ENCODE peak calls at places on chromosomes 16 and 17, in eight cellular contexts. One of them, this sample, is unnamed.

GRCh38 chr16:68275611-68276191 is 11.4 kb downstream of the SLC7A6 start:
- DNase-seq in NCI-H774: no peak
- DNase-seq in stimulated activated effector memory CD8-positive, alpha-beta T cell treated with anti-CD3 and anti-CD28 coated beads, Interleukin-12 subunit alpha, Interleukin-12 subunit beta, amount 100 ng/mL, for 72 hours: no peak
- DNase-seq in HuH-7: no peak
- DNase-seq in NCI-H2081: no peak
- DNase-seq in HT1080: no peak
- DNase-seq in activated naive CD4-positive, alpha-beta T cell: no peak
- DNase-seq in H4: no peak
- DNase-seq in this sample: peak

GRCh38 chr16:22402191-22402590 is 27.8 kb upstream of the CDR2 start:
- DNase-seq in NCI-H774: no peak
- DNase-seq in NCI-H2081: no peak
- DNase-seq in stimulated activated effector memory CD8-positive, alpha-beta T cell treated with anti-CD3 and anti-CD28 coated beads, Interleukin-12 subunit alpha, Interleukin-12 subunit beta, amount 100 ng/mL, for 72 hours: no peak
- DNase-seq in HuH-7: no peak
- DNase-seq in H4: no peak
- DNase-seq in activated naive CD4-positive, alpha-beta T cell: no peak
- DNase-seq in HT1080: peak
- DNase-seq in this sample: no peak

GRCh38 chr16:10744370-10745030 is 858 bp downstream of the NUBP1 start:
- DNase-seq in H4: peak
- DNase-seq in NCI-H774: peak
- DNase-seq in activated naive CD4-positive, alpha-beta T cell: no peak
- DNase-seq in HT1080: no peak
- DNase-seq in HuH-7: no peak
- DNase-seq in stimulated activated effector memory CD8-positive, alpha-beta T cell treated with anti-CD3 and anti-CD28 coated beads, Interleukin-12 subunit alpha, Interleukin-12 subunit beta, amount 100 ng/mL, for 72 hours: no peak
- DNase-seq in NCI-H2081: peak
- DNase-seq in this sample: no peak

GRCh38 chr16:67526149-67526732 is 2.4 kb upstream of the RIPOR1 start:
- DNase-seq in H4: no peak
- DNase-seq in stimulated activated effector memory CD8-positive, alpha-beta T cell treated with anti-CD3 and anti-CD28 coated beads, Interleukin-12 subunit alpha, Interleukin-12 subunit beta, amount 100 ng/mL, for 72 hours: no peak
- DNase-seq in NCI-H2081: no peak
- DNase-seq in HT1080: peak
- DNase-seq in HuH-7: no peak
- DNase-seq in activated naive CD4-positive, alpha-beta T cell: no peak
- DNase-seq in NCI-H774: no peak
- DNase-seq in this sample: no peak

GRCh38 chr17:7590743-7591142 is 849 bp upstream of the SOX15 start:
- DNase-seq in stimulated activated effector memory CD8-positive, alpha-beta T cell treated with anti-CD3 and anti-CD28 coated beads, Interleukin-12 subunit alpha, Interleukin-12 subunit beta, amount 100 ng/mL, for 72 hours: no peak
- DNase-seq in HuH-7: no peak
- DNase-seq in HT1080: peak
- DNase-seq in NCI-H774: no peak
- DNase-seq in NCI-H2081: no peak
- DNase-seq in H4: no peak
- DNase-seq in activated naive CD4-positive, alpha-beta T cell: no peak
- DNase-seq in this sample: no peak

GRCh38 chr16:55543470-55543869 is 23.0 kb upstream of the CAPNS2 start:
- DNase-seq in HuH-7: no peak
- DNase-seq in NCI-H774: no peak
- DNase-seq in activated naive CD4-positive, alpha-beta T cell: no peak
- DNase-seq in NCI-H2081: no peak
- DNase-seq in H4: peak
- DNase-seq in stimulated activated effector memory CD8-positive, alpha-beta T cell treated with anti-CD3 and anti-CD28 coated beads, Interleukin-12 subunit alpha, Interleukin-12 subunit beta, amount 100 ng/mL, for 72 hours: no peak
- DNase-seq in HT1080: peak
- DNase-seq in this sample: no peak

GRCh38 chr16:24580665-24581064 is 41.3 kb downstream of the RBBP6 start:
- DNase-seq in H4: peak
- DNase-seq in HuH-7: no peak
- DNase-seq in activated naive CD4-positive, alpha-beta T cell: no peak
- DNase-seq in NCI-H774: no peak
- DNase-seq in HT1080: peak
- DNase-seq in stimulated activated effector memory CD8-positive, alpha-beta T cell treated with anti-CD3 and anti-CD28 coated beads, Interleukin-12 subunit alpha, Interleukin-12 subunit beta, amount 100 ng/mL, for 72 hours: no peak
- DNase-seq in NCI-H2081: no peak
- DNase-seq in this sample: no peak

GRCh38 chr16:14502932-14503741 is 126.9 kb downstream of the PARN start:
- DNase-seq in HT1080: peak
- DNase-seq in H4: peak
- DNase-seq in stimulated activated effector memory CD8-positive, alpha-beta T cell treated with anti-CD3 and anti-CD28 coated beads, Interleukin-12 subunit alpha, Interleukin-12 subunit beta, amount 100 ng/mL, for 72 hours: no peak
- DNase-seq in NCI-H2081: no peak
- DNase-seq in HuH-7: no peak
- DNase-seq in NCI-H774: no peak
- DNase-seq in activated naive CD4-positive, alpha-beta T cell: no peak
- DNase-seq in this sample: no peak

GRCh38 chr17:36468903-36469635 is 17.4 kb upstream of the ZNHIT3 start:
- DNase-seq in HuH-7: no peak
- DNase-seq in H4: peak
- DNase-seq in stimulated activated effector memory CD8-positive, alpha-beta T cell treated with anti-CD3 and anti-CD28 coated beads, Interleukin-12 subunit alpha, Interleukin-12 subunit beta, amount 100 ng/mL, for 72 hours: no peak
- DNase-seq in NCI-H774: no peak
- DNase-seq in NCI-H2081: no peak
- DNase-seq in activated naive CD4-positive, alpha-beta T cell: no peak
- DNase-seq in HT1080: no peak
- DNase-seq in this sample: no peak

GRCh38 chr17:72555052-72555451 is 434.2 kb downstream of the SOX9 start:
- DNase-seq in H4: no peak
- DNase-seq in NCI-H2081: no peak
- DNase-seq in stimulated activated effector memory CD8-positive, alpha-beta T cell treated with anti-CD3 and anti-CD28 coated beads, Interleukin-12 subunit alpha, Interleukin-12 subunit beta, amount 100 ng/mL, for 72 hours: no peak
- DNase-seq in activated naive CD4-positive, alpha-beta T cell: no peak
- DNase-seq in HT1080: no peak
- DNase-seq in HuH-7: no peak
- DNase-seq in NCI-H774: no peak
- DNase-seq in this sample: no peak

GRCh38 chr16:252366-253337 is 18.0 kb downstream of the FAM234A start:
- DNase-seq in NCI-H774: no peak
- DNase-seq in NCI-H2081: no peak
- DNase-seq in HT1080: no peak
- DNase-seq in activated naive CD4-positive, alpha-beta T cell: no peak
- DNase-seq in HuH-7: no peak
- DNase-seq in H4: no peak
- DNase-seq in stimulated activated effector memory CD8-positive, alpha-beta T cell treated with anti-CD3 and anti-CD28 coated beads, Interleukin-12 subunit alpha, Interleukin-12 subunit beta, amount 100 ng/mL, for 72 hours: no peak
- DNase-seq in this sample: no peak

GRCh38 chr16:66927918-66928649 is 2.7 kb upstream of the RRAD start:
- DNase-seq in HuH-7: no peak
- DNase-seq in NCI-H774: no peak
- DNase-seq in H4: no peak
- DNase-seq in NCI-H2081: no peak
- DNase-seq in activated naive CD4-positive, alpha-beta T cell: no peak
- DNase-seq in stimulated activated effector memory CD8-positive, alpha-beta T cell treated with anti-CD3 and anti-CD28 coated beads, Interleukin-12 subunit alpha, Interleukin-12 subunit beta, amount 100 ng/mL, for 72 hours: no peak
- DNase-seq in HT1080: peak
- DNase-seq in this sample: no peak

GRCh38 chr17:49035470-49036269 is 38.5 kb downstream of the IGF2BP1 start:
- DNase-seq in H4: peak
- DNase-seq in stimulated activated effector memory CD8-positive, alpha-beta T cell treated with anti-CD3 and anti-CD28 coated beads, Interleukin-12 subunit alpha, Interleukin-12 subunit beta, amount 100 ng/mL, for 72 hours: no peak
- DNase-seq in NCI-H774: peak
- DNase-seq in HT1080: peak
- DNase-seq in activated naive CD4-positive, alpha-beta T cell: no peak
- DNase-seq in NCI-H2081: peak
- DNase-seq in HuH-7: peak
- DNase-seq in this sample: no peak

GRCh38 chr16:17159616-17160015 is 311.1 kb downstream of the XYLT1 start:
- DNase-seq in stimulated activated effector memory CD8-positive, alpha-beta T cell treated with anti-CD3 and anti-CD28 coated beads, Interleukin-12 subunit alpha, Interleukin-12 subunit beta, amount 100 ng/mL, for 72 hours: no peak
- DNase-seq in NCI-H2081: no peak
- DNase-seq in activated naive CD4-positive, alpha-beta T cell: no peak
- DNase-seq in H4: no peak
- DNase-seq in HT1080: no peak
- DNase-seq in NCI-H774: no peak
- DNase-seq in HuH-7: no peak
- DNase-seq in this sample: no peak

GRCh38 chr16:2775765-2776499 is 1.1 kb downstream of the ELOB start:
- DNase-seq in NCI-H774: no peak
- DNase-seq in H4: no peak
- DNase-seq in HuH-7: no peak
- DNase-seq in NCI-H2081: no peak
- DNase-seq in stimulated activated effector memory CD8-positive, alpha-beta T cell treated with anti-CD3 and anti-CD28 coated beads, Interleukin-12 subunit alpha, Interleukin-12 subunit beta, amount 100 ng/mL, for 72 hours: no peak
- DNase-seq in HT1080: no peak
- DNase-seq in activated naive CD4-positive, alpha-beta T cell: no peak
- DNase-seq in this sample: no peak

GRCh38 chr17:3667366-3668278 is 756 bp downstream of the TAX1BP3 start:
- DNase-seq in stimulated activated effector memory CD8-positive, alpha-beta T cell treated with anti-CD3 and anti-CD28 coated beads, Interleukin-12 subunit alpha, Interleukin-12 subunit beta, amount 100 ng/mL, for 72 hours: no peak
- DNase-seq in HT1080: peak
- DNase-seq in NCI-H774: peak
- DNase-seq in HuH-7: peak
- DNase-seq in activated naive CD4-positive, alpha-beta T cell: no peak
- DNase-seq in NCI-H2081: peak
- DNase-seq in H4: peak
- DNase-seq in this sample: no peak

GRCh38 chr17:81416612-81417011 is 21.4 kb downstream of the BAHCC1 start:
- DNase-seq in HT1080: no peak
- DNase-seq in NCI-H2081: peak
- DNase-seq in HuH-7: no peak
- DNase-seq in activated naive CD4-positive, alpha-beta T cell: no peak
- DNase-seq in NCI-H774: peak
- DNase-seq in H4: no peak
- DNase-seq in stimulated activated effector memory CD8-positive, alpha-beta T cell treated with anti-CD3 and anti-CD28 coated beads, Interleukin-12 subunit alpha, Interleukin-12 subunit beta, amount 100 ng/mL, for 72 hours: no peak
- DNase-seq in this sample: no peak

GRCh38 chr16:65725156-65725845 is 603.4 kb upstream of the CDH11 start:
- DNase-seq in H4: no peak
- DNase-seq in NCI-H774: no peak
- DNase-seq in HuH-7: no peak
- DNase-seq in stimulated activated effector memory CD8-positive, alpha-beta T cell treated with anti-CD3 and anti-CD28 coated beads, Interleukin-12 subunit alpha, Interleukin-12 subunit beta, amount 100 ng/mL, for 72 hours: no peak
- DNase-seq in activated naive CD4-positive, alpha-beta T cell: no peak
- DNase-seq in HT1080: no peak
- DNase-seq in NCI-H2081: no peak
- DNase-seq in this sample: no peak

GRCh38 chr16:57297856-57298255 is 13.4 kb upstream of the PLLP start:
- DNase-seq in HT1080: no peak
- DNase-seq in NCI-H2081: no peak
- DNase-seq in activated naive CD4-positive, alpha-beta T cell: no peak
- DNase-seq in stimulated activated effector memory CD8-positive, alpha-beta T cell treated with anti-CD3 and anti-CD28 coated beads, Interleukin-12 subunit alpha, Interleukin-12 subunit beta, amount 100 ng/mL, for 72 hours: no peak
- DNase-seq in HuH-7: no peak
- DNase-seq in NCI-H774: no peak
- DNase-seq in H4: no peak
- DNase-seq in this sample: peak

GRCh38 chr16:11677959-11678881 is 10.0 kb downstream of the SNN start:
- DNase-seq in stimulated activated effector memory CD8-positive, alpha-beta T cell treated with anti-CD3 and anti-CD28 coated beads, Interleukin-12 subunit alpha, Interleukin-12 subunit beta, amount 100 ng/mL, for 72 hours: no peak
- DNase-seq in HuH-7: no peak
- DNase-seq in activated naive CD4-positive, alpha-beta T cell: no peak
- DNase-seq in HT1080: no peak
- DNase-seq in NCI-H774: no peak
- DNase-seq in NCI-H2081: no peak
- DNase-seq in H4: no peak
- DNase-seq in this sample: no peak

GRCh38 chr16:75372236-75372856 is 61.0 kb downstream of the CFDP1 start:
- DNase-seq in H4: no peak
- DNase-seq in activated naive CD4-positive, alpha-beta T cell: no peak
- DNase-seq in NCI-H774: no peak
- DNase-seq in HT1080: no peak
- DNase-seq in stimulated activated effector memory CD8-positive, alpha-beta T cell treated with anti-CD3 and anti-CD28 coated beads, Interleukin-12 subunit alpha, Interleukin-12 subunit beta, amount 100 ng/mL, for 72 hours: no peak
- DNase-seq in NCI-H2081: no peak
- DNase-seq in HuH-7: no peak
- DNase-seq in this sample: no peak

GRCh38 chr16:65757064-65757463 is 609.4 kb upstream of the CDH5 start:
- DNase-seq in NCI-H774: no peak
- DNase-seq in HuH-7: no peak
- DNase-seq in H4: no peak
- DNase-seq in NCI-H2081: no peak
- DNase-seq in stimulated activated effector memory CD8-positive, alpha-beta T cell treated with anti-CD3 and anti-CD28 coated beads, Interleukin-12 subunit alpha, Interleukin-12 subunit beta, amount 100 ng/mL, for 72 hours: no peak
- DNase-seq in HT1080: no peak
- DNase-seq in activated naive CD4-positive, alpha-beta T cell: no peak
- DNase-seq in this sample: no peak

GRCh38 chr16:12695454-12695853 is 108.2 kb downstream of the CPPED1 start:
- DNase-seq in activated naive CD4-positive, alpha-beta T cell: no peak
- DNase-seq in HuH-7: no peak
- DNase-seq in H4: no peak
- DNase-seq in NCI-H2081: no peak
- DNase-seq in HT1080: no peak
- DNase-seq in stimulated activated effector memory CD8-positive, alpha-beta T cell treated with anti-CD3 and anti-CD28 coated beads, Interleukin-12 subunit alpha, Interleukin-12 subunit beta, amount 100 ng/mL, for 72 hours: no peak
- DNase-seq in NCI-H774: no peak
- DNase-seq in this sample: no peak

GRCh38 chr16:85582177-85582888 is 30.8 kb upstream of the GSE1 start:
- DNase-seq in NCI-H2081: no peak
- DNase-seq in NCI-H774: no peak
- DNase-seq in H4: no peak
- DNase-seq in stimulated activated effector memory CD8-positive, alpha-beta T cell treated with anti-CD3 and anti-CD28 coated beads, Interleukin-12 subunit alpha, Interleukin-12 subunit beta, amount 100 ng/mL, for 72 hours: no peak
- DNase-seq in activated naive CD4-positive, alpha-beta T cell: no peak
- DNase-seq in HuH-7: no peak
- DNase-seq in HT1080: no peak
- DNase-seq in this sample: no peak

GRCh38 chr17:75754378-75755204 is 10.4 kb downstream of the GALK1 start:
- DNase-seq in stimulated activated effector memory CD8-positive, alpha-beta T cell treated with anti-CD3 and anti-CD28 coated beads, Interleukin-12 subunit alpha, Interleukin-12 subunit beta, amount 100 ng/mL, for 72 hours: no peak
- DNase-seq in HT1080: no peak
- DNase-seq in H4: no peak
- DNase-seq in NCI-H2081: no peak
- DNase-seq in HuH-7: peak
- DNase-seq in activated naive CD4-positive, alpha-beta T cell: no peak
- DNase-seq in NCI-H774: no peak
- DNase-seq in this sample: no peak

GRCh38 chr17:6524520-6524919 is 31.8 kb downstream of the PITPNM3 start:
- DNase-seq in NCI-H774: no peak
- DNase-seq in stimulated activated effector memory CD8-positive, alpha-beta T cell treated with anti-CD3 and anti-CD28 coated beads, Interleukin-12 subunit alpha, Interleukin-12 subunit beta, amount 100 ng/mL, for 72 hours: no peak
- DNase-seq in activated naive CD4-positive, alpha-beta T cell: no peak
- DNase-seq in NCI-H2081: no peak
- DNase-seq in HuH-7: no peak
- DNase-seq in H4: no peak
- DNase-seq in HT1080: peak
- DNase-seq in this sample: no peak

GRCh38 chr17:63925615-63926014 is 6.5 kb downstream of the CD79B start:
- DNase-seq in NCI-H774: no peak
- DNase-seq in H4: no peak
- DNase-seq in HuH-7: no peak
- DNase-seq in activated naive CD4-positive, alpha-beta T cell: no peak
- DNase-seq in stimulated activated effector memory CD8-positive, alpha-beta T cell treated with anti-CD3 and anti-CD28 coated beads, Interleukin-12 subunit alpha, Interleukin-12 subunit beta, amount 100 ng/mL, for 72 hours: no peak
- DNase-seq in HT1080: no peak
- DNase-seq in NCI-H2081: no peak
- DNase-seq in this sample: no peak

GRCh38 chr16:88276591-88276990 is 106.2 kb upstream of the ZNF469 start:
- DNase-seq in NCI-H2081: no peak
- DNase-seq in activated naive CD4-positive, alpha-beta T cell: no peak
- DNase-seq in stimulated activated effector memory CD8-positive, alpha-beta T cell treated with anti-CD3 and anti-CD28 coated beads, Interleukin-12 subunit alpha, Interleukin-12 subunit beta, amount 100 ng/mL, for 72 hours: no peak
- DNase-seq in HuH-7: no peak
- DNase-seq in HT1080: no peak
- DNase-seq in H4: no peak
- DNase-seq in NCI-H774: no peak
- DNase-seq in this sample: no peak

GRCh38 chr17:28154242-28154641 is 111.8 kb downstream of the NLK start:
- DNase-seq in H4: no peak
- DNase-seq in HT1080: no peak
- DNase-seq in activated naive CD4-positive, alpha-beta T cell: no peak
- DNase-seq in NCI-H2081: no peak
- DNase-seq in HuH-7: no peak
- DNase-seq in stimulated activated effector memory CD8-positive, alpha-beta T cell treated with anti-CD3 and anti-CD28 coated beads, Interleukin-12 subunit alpha, Interleukin-12 subunit beta, amount 100 ng/mL, for 72 hours: no peak
- DNase-seq in NCI-H774: no peak
- DNase-seq in this sample: no peak

GRCh38 chr16:77899416-77899815 is 111.1 kb downstream of the VAT1L start:
- DNase-seq in NCI-H2081: no peak
- DNase-seq in stimulated activated effector memory CD8-positive, alpha-beta T cell treated with anti-CD3 and anti-CD28 coated beads, Interleukin-12 subunit alpha, Interleukin-12 subunit beta, amount 100 ng/mL, for 72 hours: no peak
- DNase-seq in activated naive CD4-positive, alpha-beta T cell: no peak
- DNase-seq in NCI-H774: no peak
- DNase-seq in H4: no peak
- DNase-seq in HuH-7: no peak
- DNase-seq in HT1080: no peak
- DNase-seq in this sample: no peak

GRCh38 chr17:37131064-37131463 is 182.3 kb downstream of the AATF start:
- DNase-seq in HT1080: peak
- DNase-seq in stimulated activated effector memory CD8-positive, alpha-beta T cell treated with anti-CD3 and anti-CD28 coated beads, Interleukin-12 subunit alpha, Interleukin-12 subunit beta, amount 100 ng/mL, for 72 hours: no peak
- DNase-seq in H4: no peak
- DNase-seq in NCI-H774: no peak
- DNase-seq in NCI-H2081: no peak
- DNase-seq in activated naive CD4-positive, alpha-beta T cell: no peak
- DNase-seq in HuH-7: peak
- DNase-seq in this sample: no peak

GRCh38 chr17:6110592-6110991 is 40.4 kb downstream of the WSCD1 start:
- DNase-seq in stimulated activated effector memory CD8-positive, alpha-beta T cell treated with anti-CD3 and anti-CD28 coated beads, Interleukin-12 subunit alpha, Interleukin-12 subunit beta, amount 100 ng/mL, for 72 hours: no peak
- DNase-seq in NCI-H774: no peak
- DNase-seq in activated naive CD4-positive, alpha-beta T cell: no peak
- DNase-seq in NCI-H2081: no peak
- DNase-seq in HT1080: peak
- DNase-seq in HuH-7: no peak
- DNase-seq in H4: peak
- DNase-seq in this sample: no peak

GRCh38 chr16:27639588-27640276 is 89.8 kb downstream of the KATNIP start:
- DNase-seq in HT1080: peak
- DNase-seq in H4: peak
- DNase-seq in NCI-H774: no peak
- DNase-seq in HuH-7: peak
- DNase-seq in stimulated activated effector memory CD8-positive, alpha-beta T cell treated with anti-CD3 and anti-CD28 coated beads, Interleukin-12 subunit alpha, Interleukin-12 subunit beta, amount 100 ng/mL, for 72 hours: no peak
- DNase-seq in activated naive CD4-positive, alpha-beta T cell: no peak
- DNase-seq in NCI-H2081: peak
- DNase-seq in this sample: no peak

GRCh38 chr16:46789499-46790414 is 41.2 kb downstream of the C16orf87 start:
- DNase-seq in HT1080: peak
- DNase-seq in stimulated activated effector memory CD8-positive, alpha-beta T cell treated with anti-CD3 and anti-CD28 coated beads, Interleukin-12 subunit alpha, Interleukin-12 subunit beta, amount 100 ng/mL, for 72 hours: peak
- DNase-seq in activated naive CD4-positive, alpha-beta T cell: peak
- DNase-seq in NCI-H2081: no peak
- DNase-seq in HuH-7: peak
- DNase-seq in NCI-H774: peak
- DNase-seq in H4: peak
- DNase-seq in this sample: peak

This sample was measured in T-helper 1 cell.